ENCODE peak calls at places on chromosome 3, in four cellular contexts. Z is progenitor cell of endocrine pancreas, K is mesothelial cell of epicardium, T is brain microvascular endothelial cell. E is an unnamed sample.
A peak's percentile ranks its signal among the peaks of the same experiment; 100 is the strongest.

GRCh38 chr3:16723994-16724393 is 118.8 kb upstream of the DAZL start:
- DNase-seq in K (no peak), T (peak; percentile 62), Z (no peak), E (no peak)

GRCh38 chr3:49799761-49800160 is at the start of gene CDHR4:
- DNase-seq in K (no peak), Z (no peak), T (peak; percentile 73), E (no peak)

GRCh38 chr3:14876942-14877341 is 58.2 kb downstream of the FGD5 start:
- DNase-seq in Z (no peak), K (no peak), T (peak; percentile 33), E (no peak)

GRCh38 chr3:7190094-7190493 is 329.2 kb downstream of the GRM7 start:
- DNase-seq in Z (no peak), T (peak; percentile 0), K (no peak), E (no peak)

GRCh38 chr3:188764609-188765008 is 407.2 kb upstream of the TPRG1 start:
- DNase-seq in T (no peak), Z (no peak), K (no peak), E (no peak)

GRCh38 chr3:126125781-126126251 is 41.9 kb upstream of the SLC41A3 start:
- DNase-seq in Z (no peak), K (no peak), T (no peak), E (peak; percentile 8)

GRCh38 chr3:17810759-17811158 is 68.3 kb upstream of the TBC1D5 start:
- DNase-seq in T (no peak), K (no peak), Z (no peak), E (no peak)

GRCh38 chr3:197748597-197749314 is 927 bp upstream of the FYTTD1 start:
- DNase-seq in T (no peak), Z (no peak), K (no peak), E (no peak)

GRCh38 chr3:51968883-51969674 is 1.8 kb upstream of the PCBP4 start:
- DNase-seq in T (no peak), K (no peak), Z (no peak), E (no peak)

GRCh38 chr3:107989651-107990050 is 101.2 kb downstream of the CD47 start:
- DNase-seq in K (no peak), T (no peak), Z (no peak), E (no peak)

GRCh38 chr3:41418961-41419691 is 219.8 kb downstream of the CTNNB1 start:
- DNase-seq in K (no peak), T (peak; percentile 84), Z (no peak), E (peak; percentile 51)

GRCh38 chr3:124119056-124119721 is 127.3 kb upstream of the ROPN1 start:
- DNase-seq in Z (no peak), K (no peak), T (peak; percentile 43), E (no peak)

GRCh38 chr3:112293368-112294321 is at the start of gene SLC9C1:
- DNase-seq in K (no peak), Z (no peak), T (peak; percentile 79), E (no peak)

GRCh38 chr3:143847787-143848631 is at the start of gene SLC9A9:
- DNase-seq in K (no peak), T (peak; percentile 73), Z (no peak), E (peak; percentile 19)

GRCh38 chr3:194200422-194201060 is 64.6 kb downstream of the HES1 start:
- DNase-seq in K (no peak), Z (no peak), T (no peak), E (no peak)

GRCh38 chr3:195460355-195460754 is 17.5 kb upstream of the ACAP2 start:
- DNase-seq in K (no peak), Z (no peak), T (no peak), E (no peak)

GRCh38 chr3:194313642-194314430 is 37.3 kb downstream of the CPN2 start:
- DNase-seq in K (no peak), T (no peak), Z (no peak), E (no peak)

GRCh38 chr3:41681479-41681878 is 280.4 kb downstream of the ULK4 start:
- DNase-seq in K (no peak), Z (no peak), T (peak; percentile 92), E (no peak)

GRCh38 chr3:14141602-14142315 is 16.9 kb downstream of the TMEM43 start:
- DNase-seq in K (no peak), T (no peak), Z (no peak), E (peak; percentile 39)

GRCh38 chr3:127673191-127674098 is 693 bp downstream of the ABTB1 start:
- DNase-seq in Z (no peak), K (no peak), T (peak; percentile 56), E (peak; percentile 50)

GRCh38 chr3:120177151-120177550 is 82.9 kb upstream of the GSK3B start:
- DNase-seq in Z (no peak), K (no peak), T (peak; percentile 68), E (no peak)

GRCh38 chr3:143266512-143266911 is 146.9 kb downstream of the CHST2 start:
- DNase-seq in T (no peak), K (no peak), Z (no peak), E (no peak)

GRCh38 chr3:139182143-139182542 is 137.5 kb upstream of the PRR23C start:
- DNase-seq in K (no peak), Z (no peak), T (no peak), E (no peak)

GRCh38 chr3:10527295-10528016 is 22.1 kb upstream of the ATP2B2 start:
- DNase-seq in K (no peak), T (no peak), Z (no peak), E (peak; percentile 7)

GRCh38 chr3:169058681-169059080 is 604.8 kb downstream of the MECOM start:
- DNase-seq in T (no peak), Z (no peak), K (no peak), E (no peak)

DNA sequence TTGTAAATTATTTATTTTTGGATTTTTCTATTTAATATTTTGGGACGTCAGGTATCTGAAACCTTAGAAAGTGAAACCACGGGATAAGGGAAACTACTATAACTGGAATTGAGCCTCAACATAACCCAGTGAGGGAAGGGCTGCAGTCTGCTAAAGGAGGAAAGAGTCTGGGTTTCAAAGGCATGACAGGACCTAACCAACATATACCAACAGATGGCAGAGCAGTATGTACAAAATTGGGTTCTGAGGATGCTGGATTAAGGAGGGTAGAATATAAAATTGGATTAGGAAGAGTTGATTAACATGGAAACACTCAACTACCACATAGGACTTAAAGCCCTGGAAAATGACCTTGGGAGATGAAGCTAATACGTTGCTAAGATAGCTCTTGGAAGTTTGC is 603.5 kb downstream of the MECOM start:
- DNase-seq in Z (no peak), T (no peak), K (no peak), E (no peak)
- TF ChIP-seq CTCF in Z (no peak), T (peak; percentile 36), K (no peak), E (no peak)

GRCh38 chr3:80770106-80771079 is 991.1 kb downstream of the GBE1 start:
- DNase-seq in T (no peak), Z (no peak), K (no peak), E (no peak)

GRCh38 chr3:80769683-80770082 is 991.8 kb downstream of the GBE1 start:
- DNase-seq in T (no peak), K (no peak), Z (no peak), E (no peak)

GRCh38 chr3:80771085-80771484 is 990.4 kb downstream of the GBE1 start:
- DNase-seq in Z (no peak), K (no peak), T (no peak), E (no peak)

GRCh38 chr3:80767599-80767998 is 993.8 kb downstream of the GBE1 start:
- DNase-seq in Z (no peak), T (no peak), K (no peak), E (no peak)
- TF ChIP-seq CTCF in Z (no peak), T (no peak), K (no peak), E (no peak)

DNA sequence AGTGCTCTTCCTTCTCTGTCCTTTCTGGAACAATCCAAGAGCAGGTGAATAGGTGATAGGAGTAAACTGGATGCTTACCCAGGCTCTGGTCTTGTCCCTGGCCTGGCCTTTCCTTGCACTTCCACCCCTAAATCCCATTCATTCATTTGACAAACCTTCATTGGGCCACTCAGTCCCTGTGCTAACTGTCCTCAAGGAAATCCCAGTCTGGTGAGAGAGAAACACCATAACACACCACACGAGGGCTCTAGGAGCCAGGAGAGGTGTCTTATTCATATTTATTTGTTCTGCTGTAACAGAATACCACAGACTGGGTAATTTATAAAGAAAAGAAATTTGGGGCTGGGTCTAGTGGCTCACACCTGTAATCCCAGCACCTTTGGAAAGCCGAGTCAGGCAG is 22.8 kb downstream of the EFCC1 start:
- DNase-seq in Z (no peak), K (no peak), T (no peak), E (no peak)
- TF ChIP-seq CTCF in Z (peak; percentile 24), K (no peak), T (peak; percentile 46), E (no peak)

GRCh38 chr3:31531992-31532586 is 636 bp upstream of the STT3B start:
- DNase-seq in T (peak; percentile 98), K (peak; percentile 98), Z (peak; percentile 98), E (peak; percentile 97)
- TF ChIP-seq CTCF in T (no peak), K (no peak), Z (peak; percentile 4), E (no peak)